ENCODE peak calls at places on chromosomes 2 and 18, in six cellular contexts. T, P, Q, S, E and F are unnamed samples.

GRCh38 chr2:100067796-100068195 is 74.6 kb downstream of the AFF3 start:
- DNase-seq in P (no peak), E (peak), Q (no peak), T (no peak), S (no peak), F (no peak)

GRCh38 chr2:84327645-84328249 is 131.3 kb downstream of the SUCLG1 start:
- DNase-seq in S (no peak), P (no peak), Q (no peak), T (no peak), E (no peak), F (no peak)

GRCh38 chr18:27964811-27965210 is 212.1 kb downstream of the CDH2 start:
- DNase-seq in T (no peak), Q (no peak), E (no peak), P (no peak), S (no peak), F (no peak)

GRCh38 chr2:72991980-72992733 is 74.8 kb downstream of the EMX1 start:
- DNase-seq in P (no peak), E (no peak), S (peak), Q (no peak), T (no peak), F (no peak)

GRCh38 chr2:209147981-209148380 is 275.9 kb upstream of the MAP2 start:
- DNase-seq in Q (no peak), P (no peak), T (no peak), E (no peak), S (no peak), F (no peak)

GRCh38 chr2:118250463-118250862 is 162.2 kb downstream of the INSIG2 start:
- DNase-seq in E (peak), T (peak), Q (no peak), P (no peak), S (no peak), F (no peak)

GRCh38 chr2:100291152-100291970 is 30.9 kb downstream of the LONRF2 start:
- DNase-seq in S (no peak), P (peak), T (peak), Q (no peak), E (peak), F (peak)

GRCh38 chr18:49072524-49072934 is 121.8 kb upstream of the SMAD7 start:
- DNase-seq in E (peak), Q (no peak), T (no peak), S (no peak), P (peak), F (no peak)

GRCh38 chr2:241871538-241872312 is 2.2 kb downstream of the RTP5 start:
- DNase-seq in Q (no peak), E (no peak), S (no peak), P (no peak), T (no peak), F (no peak)

GRCh38 chr2:206423147-206423546 is 20.2 kb upstream of the ADAM23 start:
- DNase-seq in E (no peak), P (peak), Q (no peak), T (peak), S (no peak), F (no peak)

GRCh38 chr2:36441816-36442215 is 86.2 kb downstream of the CRIM1 start:
- DNase-seq in S (no peak), E (no peak), T (no peak), P (no peak), Q (no peak), F (no peak)

GRCh38 chr2:188319845-188320244 is 28.2 kb downstream of the GULP1 start:
- DNase-seq in E (peak), S (no peak), T (no peak), P (no peak), Q (no peak), F (no peak)

GRCh38 chr2:157838442-157839161 is 37.5 kb downstream of the ACVR1 start:
- DNase-seq in E (peak), T (peak), S (no peak), P (peak), Q (no peak), F (no peak)

GRCh38 chr2:172951554-172951953 is 124.1 kb upstream of the MAP3K20 start:
- DNase-seq in S (no peak), E (no peak), P (no peak), Q (no peak), T (no peak), F (no peak)

GRCh38 chr2:50491541-50492114 is 540.3 kb downstream of the NRXN1 start:
- DNase-seq in S (no peak), E (peak), Q (no peak), P (peak), T (peak), F (peak)

GRCh38 chr2:7022486-7022885 is 105.3 kb downstream of the RNF144A start:
- DNase-seq in P (no peak), T (no peak), Q (no peak), S (no peak), E (no peak), F (no peak)

GRCh38 chr2:230202430-230203109 is 17.2 kb downstream of the SP110 start:
- DNase-seq in P (no peak), Q (peak), S (no peak), E (no peak), T (no peak), F (no peak)

GRCh38 chr18:74990563-74991081 is 218.3 kb downstream of the PTGR3 start:
- DNase-seq in P (no peak), S (no peak), T (no peak), E (no peak), Q (no peak), F (no peak)

GRCh38 chr2:230956827-230957755 is 32.0 kb upstream of the GPR55 start:
- DNase-seq in E (no peak), T (peak), P (no peak), S (peak), Q (peak), F (peak)

GRCh38 chr18:42792731-42793130 is 322.8 kb downstream of the RIT2 start:
- DNase-seq in E (no peak), T (no peak), S (no peak), Q (no peak), P (no peak), F (no peak)

GRCh38 chr2:231573096-231573495 is 19.6 kb upstream of the TEX44 start:
- DNase-seq in T (no peak), Q (no peak), P (no peak), E (no peak), S (no peak), F (no peak)

GRCh38 chr2:62458206-62459035 is 47.6 kb downstream of the TMEM17 start:
- DNase-seq in P (no peak), S (no peak), T (no peak), Q (no peak), E (no peak), F (no peak)

GRCh38 chr2:234368861-234369261 is 128.0 kb downstream of the ARL4C start:
- DNase-seq in P (no peak), T (no peak), E (no peak), S (no peak), Q (no peak), F (no peak)

GRCh38 chr2:234363011-234363487 is 133.8 kb downstream of the ARL4C start:
- DNase-seq in S (no peak), E (peak), P (no peak), Q (no peak), T (peak), F (peak)

GRCh38 chr2:234364718-234365117 is 132.2 kb downstream of the ARL4C start:
- DNase-seq in T (no peak), P (no peak), Q (no peak), E (no peak), S (no peak), F (no peak)

GRCh38 chr2:234366891-234367290 is 130.0 kb downstream of the ARL4C start:
- DNase-seq in P (no peak), T (no peak), Q (no peak), E (no peak), S (no peak), F (no peak)

GRCh38 chr2:234363647-234364294 is 133.1 kb downstream of the ARL4C start:
- DNase-seq in E (no peak), P (no peak), S (no peak), T (no peak), Q (no peak), F (no peak)
- H3K9ac ChIP-seq in E (no peak), P (no peak), S (no peak), T (peak), Q (no peak), F (no peak)

GRCh38 chr2:174611851-174612250 is 14.2 kb upstream of the WIPF1 start:
- DNase-seq in E (no peak), T (no peak), P (no peak), Q (no peak), S (no peak), F (no peak)
- H3K4me3 ChIP-seq in E (no peak), T (no peak), P (no peak), Q (no peak), S (no peak), F (no peak)

GRCh38 chr2:44326548-44327269 is 34.6 kb downstream of the PREPL start:
- DNase-seq in T (no peak), Q (no peak), P (no peak), E (no peak), S (no peak), F (no peak)
- TF ChIP-seq ZNF274 in T (no peak), Q (no peak), P (no peak), E (no peak), S (no peak), F (no peak)

DNA sequence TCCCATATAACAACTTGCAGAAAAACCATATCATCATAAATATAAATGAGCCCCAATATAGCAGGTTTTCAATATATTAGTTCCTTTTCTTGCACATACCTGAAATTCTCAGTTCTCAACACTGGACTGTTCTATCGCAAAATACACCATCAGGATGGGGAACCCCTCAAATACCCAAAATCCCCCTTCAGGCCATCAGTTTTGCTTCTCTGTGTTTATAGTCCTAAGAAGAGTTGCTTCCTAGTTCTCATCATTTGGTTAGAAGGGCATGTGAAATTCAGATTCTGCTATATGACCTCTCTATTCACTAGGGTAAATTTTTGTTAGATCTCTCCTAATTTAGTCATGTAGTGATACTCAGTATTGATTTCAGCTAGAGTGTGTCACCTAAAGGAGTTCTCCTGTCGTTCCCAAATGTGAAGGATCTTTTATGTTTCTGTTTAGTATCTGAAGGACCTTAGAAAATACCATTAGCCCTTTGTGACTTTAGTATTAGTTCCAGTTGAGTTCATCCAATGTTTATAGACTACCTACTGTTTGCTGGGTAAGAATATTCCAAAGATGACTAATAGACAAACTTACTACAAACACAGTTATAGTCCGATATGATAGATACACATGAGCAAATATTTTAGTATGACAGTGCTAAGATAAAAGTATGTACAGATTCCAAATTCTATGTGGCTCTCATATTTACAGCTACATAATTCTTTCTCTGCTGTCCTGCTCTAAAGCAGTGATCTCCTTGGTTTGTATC is 115.8 kb downstream of the TTC27 start:
- DNase-seq in P (no peak), S (no peak), Q (peak), T (no peak), E (peak), F (no peak)
- H3K9ac ChIP-seq in P (no peak), S (no peak), Q (no peak), T (no peak), E (no peak), F (no peak)

GRCh38 chr2:44778671-44779476 is 162.6 kb upstream of the SIX3 start:
- DNase-seq in T (no peak), S (peak), E (no peak), P (no peak), Q (peak), F (peak)

GRCh38 chr2:44778221-44778654 is 163.3 kb upstream of the SIX3 start:
- DNase-seq in E (no peak), T (no peak), S (no peak), P (no peak), Q (no peak), F (no peak)

GRCh38 chr2:44777542-44777941 is 164.0 kb upstream of the SIX3 start:
- DNase-seq in Q (no peak), P (peak), T (no peak), E (no peak), S (no peak), F (no peak)

GRCh38 chr2:44774826-44775492 is 166.5 kb upstream of the SIX3 start:
- DNase-seq in E (no peak), P (no peak), Q (no peak), T (no peak), S (no peak), F (no peak)

DNA sequence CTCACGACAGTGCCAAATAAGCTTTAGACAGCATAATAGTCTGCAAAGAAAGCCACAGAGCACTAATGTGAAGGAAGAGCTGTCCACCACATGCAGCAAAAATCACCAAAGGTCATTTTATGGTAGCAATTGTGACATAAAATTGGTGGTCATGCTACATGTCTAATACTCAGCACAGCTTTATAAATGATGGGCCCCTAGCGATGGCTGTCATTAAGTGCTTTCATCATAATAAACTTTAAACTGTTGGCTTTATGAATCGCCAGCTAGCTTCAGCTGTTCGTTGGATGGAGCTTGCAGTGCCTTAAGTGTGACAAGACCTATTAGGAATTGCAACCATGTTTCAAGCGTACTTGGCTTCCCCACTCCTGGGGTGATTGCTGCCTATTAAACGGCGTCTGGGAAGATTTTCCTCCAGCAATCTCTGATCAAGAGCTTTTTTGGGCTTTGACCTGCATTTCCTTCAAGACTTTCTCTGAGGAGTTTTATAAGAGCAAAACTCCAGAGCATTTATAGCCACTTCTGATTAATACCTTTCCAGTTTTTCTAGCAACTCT is 164.5 kb upstream of the SIX3 start:
- DNase-seq in P (no peak), E (no peak), T (no peak), Q (no peak), S (no peak), F (no peak)
- H3K4me3 ChIP-seq in P (no peak), E (no peak), T (no peak), Q (no peak), S (no peak), F (no peak)

DNA sequence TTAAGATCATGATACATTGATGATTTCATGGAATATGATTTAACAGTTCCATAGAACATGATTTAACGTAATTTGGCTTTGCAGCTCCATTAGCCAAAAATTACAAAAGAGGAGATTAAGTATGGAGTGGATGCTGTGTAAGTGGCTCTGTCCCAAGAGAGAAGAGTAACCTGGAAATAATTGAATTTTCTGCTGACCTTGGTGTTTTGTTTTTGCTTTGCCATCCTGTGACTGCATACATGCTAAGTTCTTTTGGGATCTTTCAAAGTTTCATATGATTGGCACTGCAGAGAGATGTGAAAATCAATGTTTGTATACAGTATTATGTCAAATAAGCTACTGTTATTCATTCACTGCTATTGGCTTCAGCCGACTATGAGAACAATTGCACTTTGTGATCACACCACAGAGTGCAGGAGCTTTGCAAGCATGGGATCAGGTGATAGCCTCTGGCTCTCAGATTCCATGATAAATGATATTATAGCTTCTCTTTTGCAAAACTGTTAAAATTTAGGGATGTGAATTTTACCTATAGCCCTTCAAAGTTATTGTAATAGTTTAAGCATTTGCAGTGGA is 46.1 kb upstream of the TMEM87B start:
- DNase-seq in S (no peak), E (no peak), T (no peak), P (no peak), Q (no peak), F (no peak)
- TF ChIP-seq ZNF274 in S (no peak), E (no peak), T (no peak), P (no peak), Q (no peak), F (no peak)